ENCODE peak calls at places on chromosome 1, in seven cellular contexts. One of them, this sample, is unnamed.

GRCh38 chr1:61287734-61288133 is 205.4 kb downstream of the NFIA start:
- DNase-seq in cardiac septum: no peak
- DNase-seq in iris pigment epithelial cell: peak
- DNase-seq in RWPE2: no peak
- DNase-seq in H54: peak
- DNase-seq in progenitor cell of endocrine pancreas: no peak
- DNase-seq in AG08396: peak
- DNase-seq in this sample: no peak

GRCh38 chr1:19391596-19391981 is 79.5 kb downstream of the SLC66A1 start:
- DNase-seq in cardiac septum: no peak
- DNase-seq in iris pigment epithelial cell: no peak
- DNase-seq in RWPE2: no peak
- DNase-seq in H54: no peak
- DNase-seq in progenitor cell of endocrine pancreas: no peak
- DNase-seq in AG08396: no peak
- DNase-seq in this sample: no peak

GRCh38 chr1:8155528-8156186 is 129.5 kb upstream of the ERRFI1 start:
- DNase-seq in cardiac septum: no peak
- DNase-seq in iris pigment epithelial cell: peak
- DNase-seq in RWPE2: no peak
- DNase-seq in H54: no peak
- DNase-seq in progenitor cell of endocrine pancreas: no peak
- DNase-seq in AG08396: no peak
- DNase-seq in this sample: no peak

GRCh38 chr1:235074335-235075120 is 54.1 kb downstream of the TOMM20 start:
- DNase-seq in cardiac septum: no peak
- DNase-seq in iris pigment epithelial cell: peak
- DNase-seq in RWPE2: no peak
- DNase-seq in H54: no peak
- DNase-seq in progenitor cell of endocrine pancreas: no peak
- DNase-seq in AG08396: peak
- DNase-seq in this sample: peak

GRCh38 chr1:2631136-2632050 is 1.4 kb downstream of the MMEL1 start:
- DNase-seq in cardiac septum: peak
- DNase-seq in iris pigment epithelial cell: no peak
- DNase-seq in RWPE2: peak
- DNase-seq in H54: no peak
- DNase-seq in progenitor cell of endocrine pancreas: no peak
- DNase-seq in AG08396: no peak
- DNase-seq in this sample: no peak

GRCh38 chr1:197779921-197780320 is 4.6 kb upstream of the DENND1B start:
- DNase-seq in cardiac septum: no peak
- DNase-seq in iris pigment epithelial cell: no peak
- DNase-seq in RWPE2: no peak
- DNase-seq in H54: no peak
- DNase-seq in progenitor cell of endocrine pancreas: no peak
- DNase-seq in AG08396: no peak
- DNase-seq in this sample: no peak

GRCh38 chr1:223219318-223219635 is 76.2 kb upstream of the TLR5 start:
- DNase-seq in cardiac septum: peak
- DNase-seq in iris pigment epithelial cell: no peak
- DNase-seq in RWPE2: no peak
- DNase-seq in H54: no peak
- DNase-seq in progenitor cell of endocrine pancreas: no peak
- DNase-seq in AG08396: no peak
- DNase-seq in this sample: no peak

GRCh38 chr1:23209765-23210164 is 7.5 kb downstream of the HTR1D start:
- DNase-seq in cardiac septum: no peak
- DNase-seq in iris pigment epithelial cell: no peak
- DNase-seq in RWPE2: no peak
- DNase-seq in H54: no peak
- DNase-seq in progenitor cell of endocrine pancreas: no peak
- DNase-seq in AG08396: no peak
- DNase-seq in this sample: no peak

GRCh38 chr1:13469343-13469742 is 44.5 kb downstream of the LRRC38 start:
- DNase-seq in cardiac septum: no peak
- DNase-seq in iris pigment epithelial cell: no peak
- DNase-seq in RWPE2: no peak
- DNase-seq in H54: no peak
- DNase-seq in progenitor cell of endocrine pancreas: no peak
- DNase-seq in AG08396: no peak
- DNase-seq in this sample: peak

GRCh38 chr1:56472860-56473259 is 106.5 kb downstream of the PLPP3 start:
- DNase-seq in cardiac septum: no peak
- DNase-seq in iris pigment epithelial cell: no peak
- DNase-seq in RWPE2: no peak
- DNase-seq in H54: no peak
- DNase-seq in progenitor cell of endocrine pancreas: no peak
- DNase-seq in AG08396: no peak
- DNase-seq in this sample: no peak

GRCh38 chr1:51564124-51564523 is 45.1 kb upstream of the EPS15 start:
- DNase-seq in cardiac septum: no peak
- DNase-seq in iris pigment epithelial cell: peak
- DNase-seq in RWPE2: no peak
- DNase-seq in H54: no peak
- DNase-seq in progenitor cell of endocrine pancreas: no peak
- DNase-seq in AG08396: peak
- DNase-seq in this sample: no peak

GRCh38 chr1:20472121-20472520 is 13.9 kb downstream of the CAMK2N1 start:
- DNase-seq in cardiac septum: no peak
- DNase-seq in iris pigment epithelial cell: no peak
- DNase-seq in RWPE2: no peak
- DNase-seq in H54: no peak
- DNase-seq in progenitor cell of endocrine pancreas: no peak
- DNase-seq in AG08396: no peak
- DNase-seq in this sample: no peak

GRCh38 chr1:245457562-245457961 is 302.8 kb downstream of the KIF26B start:
- DNase-seq in cardiac septum: no peak
- DNase-seq in iris pigment epithelial cell: no peak
- DNase-seq in RWPE2: no peak
- DNase-seq in H54: no peak
- DNase-seq in progenitor cell of endocrine pancreas: no peak
- DNase-seq in AG08396: no peak
- DNase-seq in this sample: no peak

GRCh38 chr1:36166938-36167910 is 11.3 kb downstream of the MAP7D1 start:
- DNase-seq in cardiac septum: no peak
- DNase-seq in iris pigment epithelial cell: peak
- DNase-seq in RWPE2: no peak
- DNase-seq in H54: no peak
- DNase-seq in progenitor cell of endocrine pancreas: no peak
- DNase-seq in AG08396: peak
- DNase-seq in this sample: no peak

GRCh38 chr1:42173961-42174715 is 9.6 kb upstream of the GUCA2A start:
- DNase-seq in cardiac septum: no peak
- DNase-seq in iris pigment epithelial cell: peak
- DNase-seq in RWPE2: no peak
- DNase-seq in H54: no peak
- DNase-seq in progenitor cell of endocrine pancreas: no peak
- DNase-seq in AG08396: no peak
- DNase-seq in this sample: no peak

GRCh38 chr1:109391626-109392025 is 6.1 kb downstream of the SORT1 start:
- DNase-seq in cardiac septum: no peak
- DNase-seq in iris pigment epithelial cell: no peak
- DNase-seq in RWPE2: no peak
- DNase-seq in H54: no peak
- DNase-seq in progenitor cell of endocrine pancreas: no peak
- DNase-seq in AG08396: no peak
- DNase-seq in this sample: no peak